ENCODE peak calls at places on chromosomes 7 and 10, in six cellular contexts. One of them, this sample, is unnamed.

GRCh38 chr10:63055705-63056104 is 77.4 kb upstream of the NRBF2 start:
- DNase-seq in upper lobe of right lung: no peak
- DNase-seq in Peyer's patch: no peak
- DNase-seq in neural progenitor cell: no peak
- DNase-seq in H9: no peak
- DNase-seq in CD8-positive, alpha-beta T cell: no peak
- DNase-seq in this sample: no peak

GRCh38 chr10:11180228-11180627 is 162.6 kb downstream of the CELF2 start:
- DNase-seq in upper lobe of right lung: peak; percentile 69
- DNase-seq in Peyer's patch: no peak
- DNase-seq in neural progenitor cell: no peak
- DNase-seq in H9: no peak
- DNase-seq in CD8-positive, alpha-beta T cell: peak; percentile 38
- DNase-seq in this sample: no peak

GRCh38 chr7:1952169-1952760 is 280.5 kb downstream of the MAD1L1 start:
- DNase-seq in upper lobe of right lung: no peak
- DNase-seq in Peyer's patch: peak; percentile 11
- DNase-seq in neural progenitor cell: no peak
- DNase-seq in H9: no peak
- DNase-seq in CD8-positive, alpha-beta T cell: no peak
- DNase-seq in this sample: no peak

GRCh38 chr7:74452748-74453320 is 872 bp upstream of the GTF2IRD1 start:
- DNase-seq in upper lobe of right lung: no peak
- DNase-seq in Peyer's patch: peak; percentile 65
- DNase-seq in neural progenitor cell: no peak
- DNase-seq in H9: no peak
- DNase-seq in CD8-positive, alpha-beta T cell: no peak
- DNase-seq in this sample: peak; percentile 89

GRCh38 chr10:97689637-97690036 is 2.6 kb upstream of the AVPI1 start:
- DNase-seq in upper lobe of right lung: no peak
- DNase-seq in Peyer's patch: no peak
- DNase-seq in neural progenitor cell: no peak
- DNase-seq in H9: no peak
- DNase-seq in CD8-positive, alpha-beta T cell: no peak
- DNase-seq in this sample: peak; percentile 77

GRCh38 chr10:507908-508444 is 181.5 kb downstream of the DIP2C start:
- DNase-seq in upper lobe of right lung: no peak
- DNase-seq in Peyer's patch: peak; percentile 27
- DNase-seq in neural progenitor cell: no peak
- DNase-seq in H9: no peak
- DNase-seq in CD8-positive, alpha-beta T cell: no peak
- DNase-seq in this sample: no peak

GRCh38 chr10:33805831-33806230 is 471.4 kb upstream of the NRP1 start:
- DNase-seq in upper lobe of right lung: no peak
- DNase-seq in Peyer's patch: no peak
- DNase-seq in neural progenitor cell: no peak
- DNase-seq in H9: no peak
- DNase-seq in CD8-positive, alpha-beta T cell: no peak
- DNase-seq in this sample: no peak

GRCh38 chr7:115679976-115680375 is 350.6 kb downstream of the TFEC start:
- DNase-seq in upper lobe of right lung: no peak
- DNase-seq in Peyer's patch: no peak
- DNase-seq in neural progenitor cell: peak; percentile 72
- DNase-seq in H9: peak; percentile 39
- DNase-seq in CD8-positive, alpha-beta T cell: no peak
- DNase-seq in this sample: no peak

GRCh38 chr7:106060394-106060920 is 51.7 kb downstream of the SYPL1 start:
- DNase-seq in upper lobe of right lung: no peak
- DNase-seq in Peyer's patch: no peak
- DNase-seq in neural progenitor cell: no peak
- DNase-seq in H9: no peak
- DNase-seq in CD8-positive, alpha-beta T cell: no peak
- DNase-seq in this sample: no peak

GRCh38 chr7:147916573-147916972 is 674.0 kb upstream of the C7orf33 start:
- DNase-seq in upper lobe of right lung: no peak
- DNase-seq in Peyer's patch: no peak
- DNase-seq in neural progenitor cell: no peak
- DNase-seq in H9: no peak
- DNase-seq in CD8-positive, alpha-beta T cell: no peak
- DNase-seq in this sample: no peak

GRCh38 chr7:85655252-85655651 is 468.4 kb upstream of the SEMA3D start:
- DNase-seq in upper lobe of right lung: no peak
- DNase-seq in Peyer's patch: no peak
- DNase-seq in neural progenitor cell: no peak
- DNase-seq in H9: no peak
- DNase-seq in CD8-positive, alpha-beta T cell: no peak
- DNase-seq in this sample: no peak

GRCh38 chr10:44765299-44765698 is 145.8 kb upstream of the TMEM72 start:
- DNase-seq in upper lobe of right lung: no peak
- DNase-seq in Peyer's patch: no peak
- DNase-seq in neural progenitor cell: no peak
- DNase-seq in H9: no peak
- DNase-seq in CD8-positive, alpha-beta T cell: no peak
- DNase-seq in this sample: no peak

GRCh38 chr7:519974-520458 is 370 bp upstream of the PDGFA start:
- DNase-seq in upper lobe of right lung: peak; percentile 84
- DNase-seq in Peyer's patch: peak; percentile 77
- DNase-seq in neural progenitor cell: peak; percentile 86
- DNase-seq in H9: peak; percentile 74
- DNase-seq in CD8-positive, alpha-beta T cell: no peak
- DNase-seq in this sample: peak; percentile 65

GRCh38 chr10:87541114-87541513 is 36.4 kb downstream of the MINPP1 start:
- DNase-seq in upper lobe of right lung: no peak
- DNase-seq in Peyer's patch: no peak
- DNase-seq in neural progenitor cell: no peak
- DNase-seq in H9: no peak
- DNase-seq in CD8-positive, alpha-beta T cell: no peak
- DNase-seq in this sample: no peak

GRCh38 chr10:788796-789748 is 99.6 kb upstream of the DIP2C start:
- DNase-seq in upper lobe of right lung: peak; percentile 87
- DNase-seq in Peyer's patch: peak; percentile 82
- DNase-seq in neural progenitor cell: peak; percentile 72
- DNase-seq in H9: peak; percentile 90
- DNase-seq in CD8-positive, alpha-beta T cell: no peak
- DNase-seq in this sample: peak; percentile 41

GRCh38 chr10:70324341-70324861 is 40.6 kb upstream of the NPFFR1 start:
- DNase-seq in upper lobe of right lung: no peak
- DNase-seq in Peyer's patch: no peak
- DNase-seq in neural progenitor cell: peak; percentile 40
- DNase-seq in H9: peak; percentile 60
- DNase-seq in CD8-positive, alpha-beta T cell: no peak
- DNase-seq in this sample: no peak

GRCh38 chr10:70302292-70302691 is 18.5 kb upstream of the NPFFR1 start:
- DNase-seq in upper lobe of right lung: no peak
- DNase-seq in Peyer's patch: no peak
- DNase-seq in neural progenitor cell: no peak
- DNase-seq in H9: no peak
- DNase-seq in CD8-positive, alpha-beta T cell: no peak
- DNase-seq in this sample: no peak

GRCh38 chr10:24748214-24748613 is 24.5 kb upstream of the ARHGAP21 start:
- DNase-seq in upper lobe of right lung: no peak
- DNase-seq in Peyer's patch: no peak
- DNase-seq in neural progenitor cell: no peak
- DNase-seq in H9: no peak
- DNase-seq in CD8-positive, alpha-beta T cell: no peak
- DNase-seq in this sample: no peak

GRCh38 chr7:135414850-135415439 is 95.0 kb downstream of the CNOT4 start:
- DNase-seq in upper lobe of right lung: no peak
- DNase-seq in Peyer's patch: no peak
- DNase-seq in neural progenitor cell: peak; percentile 75
- DNase-seq in H9: peak; percentile 63
- DNase-seq in CD8-positive, alpha-beta T cell: no peak
- DNase-seq in this sample: peak; percentile 15

GRCh38 chr10:114613237-114613979 is 44.7 kb downstream of the ABLIM1 start:
- DNase-seq in upper lobe of right lung: no peak
- DNase-seq in Peyer's patch: no peak
- DNase-seq in neural progenitor cell: no peak
- DNase-seq in H9: no peak
- DNase-seq in CD8-positive, alpha-beta T cell: no peak
- DNase-seq in this sample: no peak

GRCh38 chr7:81803267-81803666 is 33.4 kb upstream of the HGF start:
- DNase-seq in upper lobe of right lung: no peak
- DNase-seq in Peyer's patch: no peak
- DNase-seq in neural progenitor cell: no peak
- DNase-seq in H9: no peak
- DNase-seq in CD8-positive, alpha-beta T cell: no peak
- DNase-seq in this sample: no peak

GRCh38 chr10:71319042-71319799 is at the start of gene SLC29A3:
- DNase-seq in upper lobe of right lung: peak; percentile 92
- DNase-seq in Peyer's patch: peak; percentile 86
- DNase-seq in neural progenitor cell: peak; percentile 94
- DNase-seq in H9: peak; percentile 87
- DNase-seq in CD8-positive, alpha-beta T cell: peak; percentile 69
- DNase-seq in this sample: peak; percentile 81

GRCh38 chr10:80443531-80443974 is 10.6 kb upstream of the TSPAN14 start:
- DNase-seq in upper lobe of right lung: no peak
- DNase-seq in Peyer's patch: no peak
- DNase-seq in neural progenitor cell: no peak
- DNase-seq in H9: peak; percentile 43
- DNase-seq in CD8-positive, alpha-beta T cell: no peak
- DNase-seq in this sample: peak; percentile 26

GRCh38 chr7:127997226-127997922 is 33.9 kb downstream of the LRRC4 start:
- DNase-seq in upper lobe of right lung: no peak
- DNase-seq in Peyer's patch: no peak
- DNase-seq in neural progenitor cell: peak; percentile 29
- DNase-seq in H9: no peak
- DNase-seq in CD8-positive, alpha-beta T cell: no peak
- DNase-seq in this sample: no peak

GRCh38 chr7:2616973-2617709 is 14.6 kb upstream of the TTYH3 start:
- DNase-seq in upper lobe of right lung: no peak
- DNase-seq in Peyer's patch: no peak
- DNase-seq in neural progenitor cell: peak; percentile 63
- DNase-seq in H9: no peak
- DNase-seq in CD8-positive, alpha-beta T cell: no peak
- DNase-seq in this sample: no peak

GRCh38 chr7:23114854-23115253 is 9.3 kb downstream of the KLHL7 start:
- DNase-seq in upper lobe of right lung: no peak
- DNase-seq in Peyer's patch: no peak
- DNase-seq in neural progenitor cell: no peak
- DNase-seq in H9: no peak
- DNase-seq in CD8-positive, alpha-beta T cell: no peak
- DNase-seq in this sample: peak; percentile 58

GRCh38 chr7:114087674-114088539 is 169.1 kb upstream of the PPP1R3A start:
- DNase-seq in upper lobe of right lung: no peak
- DNase-seq in Peyer's patch: peak; percentile 63
- DNase-seq in neural progenitor cell: peak; percentile 42
- DNase-seq in H9: peak; percentile 52
- DNase-seq in CD8-positive, alpha-beta T cell: no peak
- DNase-seq in this sample: no peak

GRCh38 chr10:5860039-5860438 is 29.7 kb downstream of the ANKRD16 start:
- DNase-seq in upper lobe of right lung: no peak
- DNase-seq in Peyer's patch: no peak
- DNase-seq in neural progenitor cell: no peak
- DNase-seq in H9: no peak
- DNase-seq in CD8-positive, alpha-beta T cell: no peak
- DNase-seq in this sample: no peak

GRCh38 chr10:5855979-5856700 is 33.6 kb downstream of the ANKRD16 start:
- DNase-seq in upper lobe of right lung: no peak
- DNase-seq in Peyer's patch: no peak
- DNase-seq in neural progenitor cell: no peak
- DNase-seq in H9: no peak
- DNase-seq in CD8-positive, alpha-beta T cell: no peak
- DNase-seq in this sample: no peak

GRCh38 chr10:5861269-5862031 is 28.2 kb downstream of the ANKRD16 start:
- DNase-seq in upper lobe of right lung: no peak
- DNase-seq in Peyer's patch: no peak
- DNase-seq in neural progenitor cell: no peak
- DNase-seq in H9: no peak
- DNase-seq in CD8-positive, alpha-beta T cell: no peak
- DNase-seq in this sample: peak; percentile 70

GRCh38 chr10:5856701-5857004 is 33.0 kb downstream of the ANKRD16 start:
- DNase-seq in upper lobe of right lung: no peak
- DNase-seq in Peyer's patch: no peak
- DNase-seq in neural progenitor cell: no peak
- DNase-seq in H9: no peak
- DNase-seq in CD8-positive, alpha-beta T cell: no peak
- DNase-seq in this sample: no peak

DNA sequence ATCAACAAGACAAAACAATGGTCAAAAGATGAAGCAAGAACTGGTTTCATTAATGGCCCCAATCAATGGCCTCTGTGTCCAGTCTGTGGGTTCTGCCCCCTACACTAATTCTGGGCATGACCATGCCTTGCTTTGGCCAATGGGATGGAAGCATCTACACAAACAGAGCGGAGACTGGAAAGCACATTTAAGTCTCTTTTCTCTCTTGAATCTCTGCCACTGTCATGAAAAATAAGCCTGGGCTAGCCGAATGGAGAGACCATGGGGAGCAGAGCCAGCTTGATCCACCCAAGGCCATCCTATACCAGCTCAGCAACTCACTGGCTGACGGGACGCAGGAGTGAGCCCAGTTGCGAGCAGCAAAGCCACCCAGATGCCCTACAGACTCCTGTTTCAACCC is 30.9 kb downstream of the ANKRD16 start:
- DNase-seq in upper lobe of right lung: no peak
- DNase-seq in Peyer's patch: no peak
- DNase-seq in neural progenitor cell: no peak
- DNase-seq in H9: no peak
- DNase-seq in CD8-positive, alpha-beta T cell: no peak
- DNase-seq in this sample: no peak
- H3K9me3 ChIP-seq in upper lobe of right lung: no peaks in the 10 kb centered on the region
- H3K9me3 ChIP-seq in Peyer's patch: no peaks in the 10 kb centered on the region
- H3K9me3 ChIP-seq in neural progenitor cell: no peaks in the 10 kb centered on the region
- H3K9me3 ChIP-seq in H9: no peaks in the 10 kb centered on the region
- H3K9me3 ChIP-seq in CD8-positive, alpha-beta T cell: no peaks in the 10 kb centered on the region
- H3K9me3 ChIP-seq in this sample: peaks cover 3% of the 10 kb centered on the region

GRCh38 chr7:157013101-157013500 is 2.6 kb upstream of the MNX1 start:
- DNase-seq in upper lobe of right lung: peak; percentile 22
- DNase-seq in Peyer's patch: no peak
- DNase-seq in neural progenitor cell: no peak
- DNase-seq in H9: no peak
- DNase-seq in CD8-positive, alpha-beta T cell: no peak
- DNase-seq in this sample: no peak
- H3K27me3 ChIP-seq in upper lobe of right lung: peaks cover 92% of the 10 kb centered on the region
- H3K27me3 ChIP-seq in Peyer's patch: peaks cover 54% of the 10 kb centered on the region
- H3K27me3 ChIP-seq in neural progenitor cell: peaks cover 98% of the 10 kb centered on the region
- H3K27me3 ChIP-seq in H9: peaks cover 87% of the 10 kb centered on the region
- H3K27me3 ChIP-seq in CD8-positive, alpha-beta T cell: peaks cover 28% of the 10 kb centered on the region
- H3K27me3 ChIP-seq in this sample: no peaks in the 10 kb centered on the region

GRCh38 chr10:5155951-5156350 is 29.0 kb downstream of the AKR1C8 start:
- DNase-seq in upper lobe of right lung: no peak
- DNase-seq in Peyer's patch: no peak
- DNase-seq in neural progenitor cell: no peak
- DNase-seq in H9: no peak
- DNase-seq in CD8-positive, alpha-beta T cell: no peak
- DNase-seq in this sample: no peak
- H3K9me3 ChIP-seq in upper lobe of right lung: no peaks in the 10 kb centered on the region
- H3K9me3 ChIP-seq in Peyer's patch: no peaks in the 10 kb centered on the region
- H3K9me3 ChIP-seq in neural progenitor cell: no peaks in the 10 kb centered on the region
- H3K9me3 ChIP-seq in H9: peaks cover 15% of the 10 kb centered on the region
- H3K9me3 ChIP-seq in CD8-positive, alpha-beta T cell: no peaks in the 10 kb centered on the region
- H3K9me3 ChIP-seq in this sample: no peaks in the 10 kb centered on the region

DNA sequence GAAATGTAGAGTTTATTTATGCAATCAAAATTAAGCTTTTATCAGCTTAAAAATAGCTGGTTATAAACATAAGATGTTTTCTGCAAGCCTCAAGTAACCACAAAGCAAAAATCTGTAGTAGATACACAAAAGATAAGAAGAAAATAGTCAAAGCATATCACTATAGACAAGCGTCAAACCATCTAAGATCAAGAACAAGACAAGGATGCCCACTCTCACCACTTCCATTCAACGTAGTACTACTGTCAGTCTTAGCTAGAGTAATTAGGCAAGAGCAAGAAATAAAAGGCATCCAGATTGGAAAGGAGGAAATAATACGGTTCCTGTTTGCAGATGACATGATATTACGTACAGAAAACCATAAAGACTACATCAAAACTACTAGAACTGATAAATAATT is 17.5 kb upstream of the CYP2E1 start:
- DNase-seq in upper lobe of right lung: no peak
- DNase-seq in Peyer's patch: no peak
- DNase-seq in neural progenitor cell: no peak
- DNase-seq in H9: no peak
- DNase-seq in CD8-positive, alpha-beta T cell: no peak
- DNase-seq in this sample: no peak
- H3K27me3 ChIP-seq in upper lobe of right lung: no peaks in the 10 kb centered on the region
- H3K27me3 ChIP-seq in Peyer's patch: no peaks in the 10 kb centered on the region
- H3K27me3 ChIP-seq in neural progenitor cell: no peaks in the 10 kb centered on the region
- H3K27me3 ChIP-seq in H9: no peaks in the 10 kb centered on the region
- H3K27me3 ChIP-seq in CD8-positive, alpha-beta T cell: no peaks in the 10 kb centered on the region
- H3K27me3 ChIP-seq in this sample: no peaks in the 10 kb centered on the region